ENCODE peak calls at places on chromosomes 1 and 21, in four cellular contexts. B, Y, M and Q are unnamed samples.

GRCh38 chr1:217018648-217019047 is 295.4 kb upstream of the ESRRG start:
- DNase-seq in B (no peak), Y (peak; percentile 24), M (no peak), Q (no peak)

GRCh38 chr21:32554832-32555436 is 30.4 kb downstream of the TCP10L start:
- DNase-seq in B (no peak), Y (no peak), M (no peak), Q (no peak)

GRCh38 chr21:42925114-42925907 is at the start of gene ERVH48-1:
- DNase-seq in B (no peak), Y (no peak), M (no peak), Q (no peak)

GRCh38 chr1:234922987-234923386 is 205.7 kb downstream of the TOMM20 start:
- DNase-seq in B (no peak), Y (no peak), M (no peak), Q (no peak)

GRCh38 chr1:231050395-231050794 is 10.3 kb upstream of the FAM89A start:
- DNase-seq in B (no peak), Y (no peak), M (no peak), Q (no peak)

GRCh38 chr1:30356839-30357238 is 366.5 kb downstream of the MATN1 start:
- DNase-seq in B (no peak), Y (no peak), M (no peak), Q (no peak)

GRCh38 chr1:153629971-153630370 is 1.7 kb downstream of the S100A1 start:
- DNase-seq in B (no peak), Y (no peak), M (no peak), Q (peak; percentile 75)

GRCh38 chr1:203625623-203626189 is 926 bp upstream of the ATP2B4 start:
- DNase-seq in B (no peak), Y (peak; percentile 88), M (peak; percentile 81), Q (no peak)

GRCh38 chr1:185350027-185350442 is 33.0 kb upstream of the IVNS1ABP start:
- DNase-seq in B (no peak), Y (no peak), M (no peak), Q (no peak)

GRCh38 chr1:46098043-46098712 is 34.3 kb downstream of the PIK3R3 start:
- DNase-seq in B (no peak), Y (no peak), M (no peak), Q (no peak)

GRCh38 chr1:40182956-40183710 is 21.9 kb downstream of the RLF start:
- DNase-seq in B (no peak), Y (no peak), M (no peak), Q (no peak)

GRCh38 chr1:24526940-24527542 is 24.4 kb downstream of the RCAN3 start:
- DNase-seq in B (no peak), Y (no peak), M (peak; percentile 37), Q (no peak)

GRCh38 chr1:230145505-230145899 is 78.5 kb downstream of the GALNT2 start:
- DNase-seq in B (no peak), Y (no peak), M (no peak), Q (no peak)

GRCh38 chr1:55584521-55585401 is 369.6 kb upstream of the USP24 start:
- DNase-seq in B (no peak), Y (peak; percentile 20), M (no peak), Q (no peak)

GRCh38 chr21:46667735-46668380 is 32.4 kb downstream of the PRMT2 start:
- DNase-seq in B (no peak), Y (peak; percentile 39), M (no peak), Q (no peak)

GRCh38 chr1:38138498-38139233 is 92.1 kb upstream of the POU3F1 start:
- DNase-seq in B (peak; percentile 82), Y (peak; percentile 90), M (peak; percentile 28), Q (peak; percentile 84)

GRCh38 chr1:238318294-238318908 is 427.7 kb upstream of the ZP4 start:
- DNase-seq in B (no peak), Y (no peak), M (no peak), Q (no peak)

GRCh38 chr1:153678519-153679336 is at the start of gene NPR1:
- DNase-seq in B (peak; percentile 40), Y (peak; percentile 31), M (peak; percentile 39), Q (peak; percentile 66)

GRCh38 chr1:16631248-16632043 is 18.1 kb upstream of the NBPF1 start:
- DNase-seq in B (peak; percentile 34), Y (no peak), M (peak; percentile 28), Q (peak; percentile 18)

GRCh38 chr1:115300087-115300856 is 37.8 kb downstream of the NGF start:
- DNase-seq in B (no peak), Y (peak; percentile 85), M (no peak), Q (no peak)

GRCh38 chr1:223482766-223483165 is 89.6 kb downstream of the CCDC185 start:
- DNase-seq in B (no peak), Y (no peak), M (no peak), Q (no peak)

GRCh38 chr1:165712764-165713163 is 14.4 kb upstream of the ALDH9A1 start:
- DNase-seq in B (no peak), Y (no peak), M (no peak), Q (no peak)

GRCh38 chr1:167158813-167159275 is 61.8 kb upstream of the POU2F1 start:
- DNase-seq in B (no peak), Y (no peak), M (no peak), Q (no peak)

GRCh38 chr21:29208666-29209059 is 78.2 kb downstream of the MAP3K7CL start:
- DNase-seq in B (no peak), Y (no peak), M (no peak), Q (no peak)

DNA sequence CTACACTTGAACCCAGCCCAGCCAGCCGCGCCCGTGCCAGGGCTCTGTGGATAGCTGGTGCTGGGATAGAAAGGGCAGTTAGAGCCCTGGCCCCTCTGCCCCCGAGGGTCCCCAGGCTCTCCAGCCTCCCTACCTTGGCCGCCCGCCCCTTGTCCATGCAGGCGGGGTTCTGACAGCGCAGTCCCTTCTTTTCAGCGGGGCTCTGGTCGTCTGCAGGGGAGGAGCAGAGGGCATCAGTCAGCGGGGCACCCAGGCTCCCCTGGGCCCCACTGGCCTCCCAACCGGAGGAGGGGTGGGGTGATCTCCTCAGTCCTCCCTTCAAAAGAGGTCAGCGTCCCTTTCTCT is 4.9 kb upstream of the PLEKHG5 start:
- DNase-seq in B (no peak), Y (no peak), M (no peak), Q (peak; percentile 31)
- H3K4me3 ChIP-seq in B (peak overlapping the region; percentile 66), Y (peak overlapping the region; percentile 75), M (no peak overlapping the region), Q (peak overlapping the region; percentile 79)

GRCh38 chr1:158016651-158017335 is 23.3 kb downstream of the KIRREL1 start:
- DNase-seq in B (no peak), Y (peak; percentile 75), M (no peak), Q (no peak)
- H3K4me1 ChIP-seq in B (peaks cover 71% of the 10 kb centered on the region), Y (peaks cover 93% of the 10 kb centered on the region), M (peaks cover 7% of the 10 kb centered on the region), Q (peaks cover 92% of the 10 kb centered on the region)

GRCh38 chr1:8412183-8412831 is 94.4 kb downstream of the SLC45A1 start:
- DNase-seq in B (no peak), Y (peak; percentile 19), M (no peak), Q (no peak)
- TF ChIP-seq CTCF in B (no peak), Y (no peak), M (no peak), Q (no peak)

GRCh38 chr1:9198538-9199361 is 35.8 kb upstream of the H6PD start:
- DNase-seq in B (no peak), Y (no peak), M (no peak), Q (no peak)
- H3K4me3 ChIP-seq in B (peak overlapping the region; percentile 21), Y (no peak overlapping the region), M (no peak overlapping the region), Q (peak overlapping the region; percentile 56)

GRCh38 chr21:15731243-15731613 is 1.4 kb downstream of the USP25 start:
- DNase-seq in B (no peak), Y (peak; percentile 51), M (no peak), Q (no peak)
- H3K4me1 ChIP-seq in B (peaks cover 59% of the 10 kb centered on the region), Y (no peaks in the 10 kb centered on the region), M (peaks cover 4% of the 10 kb centered on the region), Q (peaks cover 65% of the 10 kb centered on the region)

GRCh38 chr1:77378723-77379533 is 97.1 kb downstream of the AK5 start:
- DNase-seq in B (no peak), Y (no peak), M (no peak), Q (no peak)

GRCh38 chr1:77373702-77374101 is 91.9 kb downstream of the AK5 start:
- DNase-seq in B (no peak), Y (no peak), M (no peak), Q (no peak)

GRCh38 chr1:77375541-77375940 is 93.7 kb downstream of the AK5 start:
- DNase-seq in B (no peak), Y (no peak), M (no peak), Q (no peak)

GRCh38 chr1:77371396-77371795 is 89.6 kb downstream of the AK5 start:
- DNase-seq in B (no peak), Y (no peak), M (no peak), Q (no peak)

DNA sequence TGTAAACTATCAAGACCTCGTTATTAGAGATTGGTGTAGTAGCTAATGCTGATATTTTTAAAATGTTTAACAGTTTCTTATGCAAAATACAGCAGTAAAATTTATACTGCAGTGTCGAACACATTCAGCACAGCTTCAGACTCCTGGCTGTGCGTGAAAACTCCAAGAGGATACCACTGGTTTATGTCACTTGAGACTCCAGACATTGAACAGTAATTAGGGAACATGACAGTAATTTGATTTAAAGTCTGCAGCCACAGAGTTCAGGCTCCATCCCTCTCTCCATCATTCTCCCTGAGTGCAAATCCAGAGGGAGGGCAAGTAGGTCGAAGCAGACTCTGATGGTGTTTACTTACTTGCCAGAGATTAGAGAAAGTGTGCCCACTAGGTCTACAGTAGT is 94.2 kb downstream of the AK5 start:
- DNase-seq in B (no peak), Y (no peak), M (no peak), Q (no peak)
- TF ChIP-seq CTCF in B (no peak), Y (no peak), M (no peak), Q (no peak)

GRCh38 chr1:197773856-197774255 is 1.4 kb downstream of the DENND1B start:
- DNase-seq in B (no peak), Y (no peak), M (no peak), Q (no peak)
- H3K4me3 ChIP-seq in B (peak overlapping the region; percentile 72), Y (peak overlapping the region; percentile 76), M (peak overlapping the region; percentile 52), Q (peak overlapping the region; percentile 81)

GRCh38 chr1:1899967-1900327 is 9.1 kb upstream of the GNB1 start:
- DNase-seq in B (no peak), Y (no peak), M (no peak), Q (no peak)

GRCh38 chr1:1906185-1907097 is 8.6 kb upstream of the CALML6 start:
- DNase-seq in B (peak; percentile 89), Y (peak; percentile 57), M (peak; percentile 89), Q (peak; percentile 88)

GRCh38 chr1:1900883-1901640 is 10.2 kb upstream of the GNB1 start:
- DNase-seq in B (no peak), Y (no peak), M (no peak), Q (no peak)

GRCh38 chr1:1901641-1902294 is 10.9 kb upstream of the GNB1 start:
- DNase-seq in B (no peak), Y (no peak), M (no peak), Q (no peak)

GRCh38 chr1:1903224-1903623 is 11.8 kb upstream of the CALML6 start:
- DNase-seq in B (no peak), Y (no peak), M (no peak), Q (no peak)
- H3K4me1 ChIP-seq in B (peaks cover 23% of the 10 kb centered on the region), Y (peaks cover 17% of the 10 kb centered on the region), M (peaks cover 1% of the 10 kb centered on the region), Q (peaks cover 26% of the 10 kb centered on the region)

DNA sequence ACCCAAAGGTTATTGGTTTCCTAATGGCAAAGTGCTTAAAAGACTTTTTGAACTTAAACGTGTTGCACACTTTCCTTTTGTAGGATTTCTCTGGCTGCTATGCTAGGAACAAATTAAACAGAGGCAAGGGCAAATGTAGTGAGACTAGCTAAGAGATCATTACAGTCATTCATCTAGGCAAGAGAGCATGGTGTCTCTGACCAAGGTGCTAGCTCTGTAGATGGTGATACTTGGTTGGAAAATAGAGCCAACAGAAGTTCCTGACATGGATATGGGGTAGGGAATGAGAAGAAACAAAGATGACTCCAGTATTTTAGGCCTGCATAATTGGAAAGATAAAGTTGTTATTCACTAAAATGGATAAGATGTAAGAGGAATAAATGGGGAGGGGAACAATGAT is 6.1 kb downstream of the TNFSF18 start:
- DNase-seq in B (no peak), Y (no peak), M (no peak), Q (no peak)
- TF ChIP-seq CTCF in B (no peak), Y (no peak), M (no peak), Q (no peak)